ENCODE peak calls at places on chromosomes 2 and 18, in five cellular contexts. J, E, X, G and N are unnamed samples.

GRCh38 chr2:134760385-134760784 is 41.6 kb upstream of the TMEM163 start:
- DNase-seq in J (no peak), E (no peak), X (no peak), G (no peak), N (no peak)

GRCh38 chr2:183359867-183360266 is 235.6 kb downstream of the NUP35 start:
- DNase-seq in J (no peak), E (no peak), X (no peak), G (no peak), N (no peak)

GRCh38 chr2:38155-38554 is 8.2 kb downstream of the FAM110C start:
- DNase-seq in J (no peak), E (no peak), X (peak), G (no peak), N (no peak)

GRCh38 chr2:198044777-198045176 is 240.4 kb downstream of the PLCL1 start:
- DNase-seq in J (no peak), E (no peak), X (no peak), G (no peak), N (no peak)

GRCh38 chr18:59516356-59517155 is 157.5 kb upstream of the LMAN1 start:
- DNase-seq in J (peak), E (peak), X (no peak), G (no peak), N (peak)

GRCh38 chr2:40405440-40405839 is 46.5 kb downstream of the SLC8A1 start:
- DNase-seq in J (no peak), E (no peak), X (no peak), G (no peak), N (no peak)

GRCh38 chr2:88144914-88145497 is 17.1 kb upstream of the FABP1 start:
- DNase-seq in J (no peak), E (no peak), X (no peak), G (no peak), N (no peak)

GRCh38 chr2:62197017-62197586 is 1.2 kb downstream of the B3GNT2 start:
- DNase-seq in J (peak), E (no peak), X (no peak), G (no peak), N (peak)

GRCh38 chr2:65465857-65466256 is 33.5 kb upstream of the SPRED2 start:
- DNase-seq in J (no peak), E (no peak), X (no peak), G (no peak), N (no peak)

GRCh38 chr2:63843791-63844190 is 2.1 kb downstream of the UGP2 start:
- DNase-seq in J (no peak), E (no peak), X (no peak), G (no peak), N (no peak)

GRCh38 chr18:22167471-22168151 is 1.8 kb upstream of the GATA6 start:
- DNase-seq in J (no peak), E (no peak), X (no peak), G (no peak), N (peak)

GRCh38 chr2:233259745-233260144 is 8.3 kb downstream of the ATG16L1 start:
- DNase-seq in J (no peak), E (no peak), X (no peak), G (no peak), N (no peak)

GRCh38 chr2:112160591-112161250 is 22.5 kb downstream of the FBLN7 start:
- DNase-seq in J (no peak), E (no peak), X (no peak), G (no peak), N (no peak)
- TF ChIP-seq SUZ12 in J (no peak), E (no peak), X (no peak), G (no peak), N (no peak)

GRCh38 chr2:127422631-127423475 is 4.6 kb downstream of the PROC start:
- DNase-seq in J (no peak), E (peak), X (no peak), G (no peak), N (no peak)
- TF ChIP-seq SUZ12 in J (no peak), E (no peak), X (peak), G (no peak), N (no peak)

DNA sequence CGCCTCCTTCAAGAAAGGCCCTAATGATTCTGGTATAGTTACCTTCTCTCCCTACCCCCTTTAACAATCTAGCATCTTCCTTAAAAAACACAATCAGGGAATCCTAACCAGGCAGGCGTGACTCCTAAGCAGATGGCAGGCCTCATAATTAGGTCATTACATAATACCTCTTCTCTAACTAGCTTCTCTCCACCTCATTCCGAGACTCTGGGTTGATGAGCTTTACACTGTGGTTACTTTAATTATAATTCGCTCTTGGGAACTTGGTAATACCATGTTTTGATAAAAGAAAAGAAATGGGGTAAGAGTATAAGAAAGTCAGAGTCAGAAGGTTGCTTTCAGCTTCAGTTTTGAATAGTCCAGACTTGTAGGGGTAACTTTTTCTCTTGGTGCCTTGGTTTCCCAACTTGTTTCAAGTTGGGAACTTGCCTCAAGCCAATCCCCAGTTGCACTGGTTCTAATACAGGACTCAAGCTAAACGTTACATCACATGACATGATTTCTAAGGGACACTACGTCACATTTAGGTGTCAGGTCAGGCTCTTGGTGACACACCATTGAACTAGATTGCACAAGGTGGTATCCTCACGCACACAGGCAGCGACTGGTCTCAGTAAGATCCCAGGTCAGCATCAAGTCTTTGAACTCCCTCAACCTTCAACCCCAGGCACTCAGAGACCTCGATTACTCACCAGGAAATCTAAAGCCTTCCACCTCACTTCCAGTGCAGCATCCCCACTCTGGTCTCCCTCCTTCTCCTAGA is 59.2 kb downstream of the AAK1 start:
- DNase-seq in J (peak), E (no peak), X (no peak), G (no peak), N (no peak)
- TF ChIP-seq SUZ12 in J (no peak), E (no peak), X (no peak), G (no peak), N (no peak)

GRCh38 chr2:111095426-111095825 is 25.3 kb upstream of the BCL2L11 start:
- DNase-seq in J (no peak), E (no peak), X (no peak), G (no peak), N (no peak)

GRCh38 chr2:111100087-111100764 is 20.5 kb upstream of the BCL2L11 start:
- DNase-seq in J (no peak), E (no peak), X (no peak), G (no peak), N (no peak)

GRCh38 chr2:111091811-111092211 is 28.9 kb upstream of the BCL2L11 start:
- DNase-seq in J (no peak), E (no peak), X (no peak), G (no peak), N (no peak)

GRCh38 chr2:111099402-111099801 is 21.3 kb upstream of the BCL2L11 start:
- DNase-seq in J (no peak), E (no peak), X (no peak), G (no peak), N (no peak)

GRCh38 chr2:111094686-111095085 is 26.0 kb upstream of the BCL2L11 start:
- DNase-seq in J (no peak), E (no peak), X (no peak), G (no peak), N (no peak)
- TF ChIP-seq SUZ12 in J (no peak), E (no peak), X (no peak), G (no peak), N (no peak)

GRCh38 chr2:241844066-241844728 is 14.5 kb downstream of the PDCD1 start:
- DNase-seq in J (no peak), E (peak), X (no peak), G (no peak), N (peak)
- TF ChIP-seq SUZ12 in J (no peak), E (no peak), X (no peak), G (no peak), N (no peak)